ENCODE peak calls at places on chromosomes 2 and 18, in seven cellular contexts. T, C, M, W, O, B and R are unnamed samples.

GRCh38 chr2:233551491-233551890 is 15.1 kb downstream of the USP40 start:
- DNase-seq in B (no peak), O (no peak), T (no peak), M (no peak), C (no peak), W (no peak), R (no peak)

GRCh38 chr18:79317718-79318117 is 78.0 kb upstream of the NFATC1 start:
- DNase-seq in W (no peak), B (no peak), T (no peak), C (no peak), O (peak), M (no peak), R (no peak)

GRCh38 chr18:63681449-63682381 is 20.0 kb upstream of the SERPINB3 start:
- DNase-seq in O (no peak), T (no peak), B (no peak), C (no peak), M (no peak), W (no peak), R (no peak)

GRCh38 chr2:218896501-218897393 is 16.1 kb downstream of the WNT10A start:
- DNase-seq in W (peak), T (no peak), M (no peak), B (peak), O (no peak), C (no peak), R (no peak)

GRCh38 chr2:238505119-238505891 is 78.6 kb downstream of the ASB1 start:
- DNase-seq in O (no peak), W (no peak), T (no peak), M (no peak), C (peak), B (no peak), R (no peak)

GRCh38 chr2:215338883-215339679 is 27.2 kb downstream of the ATIC start:
- DNase-seq in C (no peak), B (no peak), W (no peak), T (no peak), O (no peak), M (no peak), R (no peak)

GRCh38 chr18:79366177-79367094 is 29.3 kb upstream of the NFATC1 start:
- DNase-seq in T (no peak), C (no peak), W (no peak), O (peak), M (peak), B (no peak), R (peak)

GRCh38 chr2:181554511-181554910 is 97.3 kb downstream of the ITGA4 start:
- DNase-seq in C (no peak), M (no peak), O (no peak), T (no peak), B (no peak), W (no peak), R (no peak)

GRCh38 chr2:189350515-189351209 is 90.6 kb upstream of the WDR75 start:
- DNase-seq in W (no peak), C (peak), B (no peak), T (no peak), O (peak), M (peak), R (peak)

GRCh38 chr18:43542016-43542415 is 264.7 kb upstream of the SYT4 start:
- DNase-seq in O (no peak), W (no peak), T (no peak), B (no peak), C (no peak), M (no peak), R (no peak)

GRCh38 chr18:6414118-6414722 is 491 bp downstream of the L3MBTL4 start:
- DNase-seq in O (no peak), M (peak), T (peak), C (no peak), W (peak), B (no peak), R (no peak)

GRCh38 chr2:69577467-69578200 is 65.9 kb downstream of the AAK1 start:
- DNase-seq in O (peak), T (no peak), C (no peak), B (no peak), W (no peak), M (no peak), R (no peak)

GRCh38 chr2:86172610-86173009 is 22.7 kb downstream of the IMMT start:
- DNase-seq in W (no peak), M (no peak), C (no peak), T (no peak), B (no peak), O (no peak), R (no peak)

GRCh38 chr2:37324786-37325624 is at the start of gene PRKD3:
- DNase-seq in B (no peak), M (peak), O (peak), W (peak), C (peak), T (no peak), R (no peak)

GRCh38 chr2:35530615-35531135 is 824.9 kb upstream of the CRIM1 start:
- DNase-seq in M (no peak), C (no peak), B (no peak), W (no peak), T (no peak), O (no peak), R (no peak)

GRCh38 chr2:105143094-105143466 is 98.5 kb upstream of the GPR45 start:
- DNase-seq in B (no peak), C (no peak), T (no peak), O (no peak), W (no peak), M (no peak), R (no peak)
- H3K4me3 ChIP-seq in B (peak), C (no peak), T (no peak), O (no peak), W (no peak), M (no peak), R (peak)

GRCh38 chr2:235001237-235002133 is 49.7 kb downstream of the SH3BP4 start:
- DNase-seq in W (peak), M (no peak), T (no peak), C (no peak), O (no peak), B (no peak), R (no peak)

GRCh38 chr2:234999740-235000425 is 48.1 kb downstream of the SH3BP4 start:
- DNase-seq in W (no peak), O (no peak), T (no peak), M (no peak), C (no peak), B (no peak), R (no peak)

GRCh38 chr2:234998404-234999211 is 46.8 kb downstream of the SH3BP4 start:
- DNase-seq in O (no peak), M (peak), C (no peak), W (no peak), B (no peak), T (no peak), R (no peak)

GRCh38 chr2:235002198-235003095 is 50.6 kb downstream of the SH3BP4 start:
- DNase-seq in W (no peak), O (peak), M (peak), B (no peak), T (no peak), C (no peak), R (no peak)

GRCh38 chr2:235000426-235001236 is 48.8 kb downstream of the SH3BP4 start:
- DNase-seq in O (no peak), T (no peak), M (no peak), W (peak), C (no peak), B (no peak), R (no peak)
- TF ChIP-seq CTCF in O (no peak), T (no peak), M (no peak), W (no peak), C (no peak), B (no peak), R (no peak)

GRCh38 chr2:11865820-11866219 is 119.4 kb downstream of the LPIN1 start:
- DNase-seq in C (no peak), W (no peak), M (no peak), B (no peak), O (no peak), T (no peak), R (no peak)

GRCh38 chr2:11866358-11867335 is 120.2 kb downstream of the LPIN1 start:
- DNase-seq in W (no peak), C (no peak), M (no peak), B (no peak), T (no peak), O (no peak), R (no peak)

GRCh38 chr2:11870064-11870463 is 123.6 kb downstream of the LPIN1 start:
- DNase-seq in O (no peak), W (no peak), M (no peak), C (no peak), T (no peak), B (no peak), R (no peak)

GRCh38 chr2:11869423-11869991 is 123.1 kb downstream of the LPIN1 start:
- DNase-seq in B (no peak), O (no peak), M (no peak), C (no peak), T (no peak), W (no peak), R (no peak)

GRCh38 chr2:11867926-11868325 is 121.5 kb downstream of the LPIN1 start:
- DNase-seq in O (no peak), W (no peak), B (no peak), M (no peak), C (no peak), T (no peak), R (no peak)
- H3K4me3 ChIP-seq in O (no peak), W (no peak), B (no peak), M (no peak), C (no peak), T (no peak), R (no peak)

GRCh38 chr2:75407038-75407530 is 153.7 kb downstream of the EVA1A start:
- DNase-seq in T (no peak), W (no peak), B (no peak), M (no peak), O (no peak), C (no peak), R (no peak)

GRCh38 chr2:75406138-75406537 is 154.6 kb downstream of the EVA1A start:
- DNase-seq in C (no peak), T (no peak), O (no peak), M (no peak), B (no peak), W (no peak), R (no peak)

GRCh38 chr2:75405000-75405399 is 155.7 kb downstream of the EVA1A start:
- DNase-seq in B (no peak), W (no peak), C (no peak), M (no peak), O (no peak), T (no peak), R (no peak)

GRCh38 chr2:75403991-75404428 is 156.7 kb downstream of the EVA1A start:
- DNase-seq in B (no peak), M (peak), O (peak), T (no peak), W (no peak), C (peak), R (peak)
- TF ChIP-seq CTCF in B (peak), M (peak), O (peak), T (peak), W (peak), C (peak), R (peak)

GRCh38 chr18:58292675-58293074 is 248.6 kb downstream of the NEDD4L start:
- DNase-seq in M (no peak), T (no peak), W (no peak), B (no peak), O (no peak), C (no peak), R (no peak)

GRCh38 chr18:58287626-58288289 is 243.7 kb downstream of the NEDD4L start:
- DNase-seq in C (no peak), B (no peak), W (peak), M (no peak), O (no peak), T (no peak), R (no peak)

GRCh38 chr18:58290059-58290747 is 246.2 kb downstream of the NEDD4L start:
- DNase-seq in T (no peak), O (no peak), W (no peak), C (peak), M (no peak), B (no peak), R (no peak)

GRCh38 chr18:58288922-58289797 is 245.1 kb downstream of the NEDD4L start:
- DNase-seq in B (no peak), M (peak), T (no peak), W (no peak), C (peak), O (peak), R (no peak)

DNA sequence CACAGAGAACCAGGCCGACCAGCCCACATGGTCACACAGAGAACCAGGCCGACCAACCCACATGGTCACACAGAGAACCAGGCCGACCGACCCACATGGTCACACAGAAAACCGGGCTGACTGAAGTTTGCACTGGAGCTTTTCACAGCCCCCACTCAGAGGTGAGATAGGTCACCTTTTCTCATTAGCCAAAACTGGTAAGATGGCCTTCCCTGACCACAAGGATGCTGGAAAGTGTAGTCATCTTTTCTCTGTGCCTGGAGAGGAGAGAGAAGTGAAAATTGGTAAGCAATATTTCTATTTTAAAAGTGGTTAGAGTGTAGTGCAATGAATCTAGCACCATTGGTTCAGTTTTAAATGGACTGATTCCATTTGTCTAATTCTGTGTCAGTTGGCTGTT is 247.1 kb downstream of the NEDD4L start:
- DNase-seq in O (no peak), W (no peak), T (no peak), B (no peak), C (no peak), M (no peak), R (no peak)
- H3K4me3 ChIP-seq in O (no peak), W (no peak), T (no peak), B (no peak), C (no peak), M (no peak), R (no peak)

DNA sequence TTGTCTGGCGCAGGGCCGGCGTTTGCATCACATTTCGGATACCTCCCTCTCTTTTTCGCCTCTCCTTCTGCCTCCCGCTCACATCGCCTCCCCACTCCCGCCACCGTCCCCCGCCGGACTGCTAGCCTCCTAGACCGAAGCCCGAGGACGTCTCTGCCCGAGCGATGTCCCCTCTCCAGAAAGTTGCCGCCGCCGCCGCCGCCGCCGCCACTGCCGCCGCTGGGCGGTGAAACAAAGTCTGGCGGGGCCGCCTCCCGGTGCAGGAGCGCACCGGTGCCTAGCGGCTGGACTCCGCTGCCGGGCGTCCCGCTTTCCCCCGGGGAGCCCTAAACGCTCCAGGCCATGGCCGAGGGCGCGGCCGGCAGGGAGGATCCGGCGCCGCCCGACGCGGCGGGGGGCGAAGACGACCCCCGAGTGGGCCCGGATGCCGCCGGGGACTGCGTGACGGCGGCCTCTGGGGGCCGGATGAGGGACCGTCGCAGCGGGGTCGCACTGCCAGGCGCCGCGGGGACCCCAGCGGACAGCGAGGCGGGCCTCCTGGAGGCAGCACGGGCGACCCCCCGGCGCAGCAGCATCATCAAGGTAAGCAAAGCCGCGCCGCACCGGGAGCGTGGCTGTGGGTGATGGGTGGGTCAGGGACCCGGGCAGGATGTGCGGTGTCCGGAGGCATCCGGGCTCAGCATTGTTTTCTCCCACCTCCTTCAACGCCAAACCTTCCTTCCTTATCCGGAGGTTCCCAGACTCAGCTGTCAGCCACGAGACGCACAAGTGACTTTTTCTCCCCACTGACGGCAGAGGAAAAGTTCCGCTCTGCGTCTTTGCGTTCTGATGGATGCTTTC is 585 bp downstream of the PLCL1 start:
- DNase-seq in W (no peak), B (no peak), O (peak), T (peak), M (peak), C (no peak), R (no peak)
- TF ChIP-seq CTCF in W (peak), B (no peak), O (no peak), T (peak), M (no peak), C (no peak), R (no peak)